ENCODE peak calls at places on chromosomes 2 and 18, in seven cellular contexts. N is CD4-positive, alpha-beta T cell; C is A549; Y is caudate nucleus; D is aorta; U is PC-3; W is Peyer's patch. O is an unnamed sample.

GRCh38 chr2:238851026-238851425 is 3.1 kb downstream of the TWIST2 start:
- DNase-seq in N (no peak), C (no peak), Y (no peak), D (no peak), U (no peak), W (no peak), O (no peak)

GRCh38 chr18:56326386-56327072 is 311.9 kb downstream of the TXNL1 start:
- DNase-seq in N (no peak), C (no peak), Y (no peak), D (no peak), U (no peak), W (no peak), O (no peak)

GRCh38 chr2:32516567-32516966 is 111.3 kb upstream of the TTC27 start:
- DNase-seq in N (no peak), C (no peak), Y (no peak), D (no peak), U (no peak), W (no peak), O (no peak)

GRCh38 chr2:171889333-171889732 is 4.7 kb downstream of the SLC25A12 start:
- DNase-seq in N (no peak), C (no peak), Y (no peak), D (no peak), U (no peak), W (no peak), O (no peak)

GRCh38 chr2:3349211-3349693 is 28.4 kb downstream of the EIPR1 start:
- DNase-seq in N (no peak), C (no peak), Y (peak; percentile 44), D (no peak), U (no peak), W (no peak), O (peak; percentile 3)

GRCh38 chr2:74513605-74514367 is 464 bp upstream of the TLX2 start:
- DNase-seq in N (no peak), C (no peak), Y (no peak), D (no peak), U (peak; percentile 49), W (no peak), O (no peak)

GRCh38 chr2:144152817-144153271 is 367.1 kb downstream of the ZEB2 start:
- DNase-seq in N (no peak), C (no peak), Y (no peak), D (no peak), U (peak; percentile 27), W (no peak), O (no peak)

GRCh38 chr18:61606068-61606660 is 272.9 kb downstream of the CDH20 start:
- DNase-seq in N (no peak), C (no peak), Y (no peak), D (peak; percentile 56), U (no peak), W (no peak), O (no peak)

GRCh38 chr2:45938649-45939511 is 287.4 kb downstream of the PRKCE start:
- DNase-seq in N (no peak), C (peak; percentile 91), Y (no peak), D (peak; percentile 87), U (peak; percentile 99), W (no peak), O (peak; percentile 91)

GRCh38 chr18:60421356-60422118 is 49.0 kb upstream of the MC4R start:
- DNase-seq in N (no peak), C (no peak), Y (no peak), D (no peak), U (no peak), W (no peak), O (no peak)

GRCh38 chr2:170895023-170895759 is 33.9 kb upstream of the GORASP2 start:
- DNase-seq in N (no peak), C (no peak), Y (no peak), D (no peak), U (peak; percentile 8), W (no peak), O (no peak)

GRCh38 chr2:168519534-168520308 is 63.6 kb downstream of the CERS6 start:
- DNase-seq in N (no peak), C (no peak), Y (no peak), D (no peak), U (no peak), W (no peak), O (no peak)

GRCh38 chr2:71226391-71226964 is 425 bp downstream of the PAIP2B start:
- DNase-seq in N (peak; percentile 9), C (no peak), Y (peak; percentile 30), D (no peak), U (peak; percentile 29), W (peak; percentile 50), O (no peak)

GRCh38 chr2:64607381-64607780 is 46.3 kb downstream of the SERTAD2 start:
- DNase-seq in N (no peak), C (no peak), Y (no peak), D (no peak), U (no peak), W (no peak), O (no peak)

GRCh38 chr2:60092781-60093180 is 460.7 kb downstream of the BCL11A start:
- DNase-seq in N (no peak), C (no peak), Y (no peak), D (no peak), U (no peak), W (no peak), O (no peak)

GRCh38 chr2:215782965-215783364 is 230.4 kb downstream of the MREG start:
- DNase-seq in N (no peak), C (no peak), Y (no peak), D (no peak), U (no peak), W (no peak), O (no peak)
- H3K27ac ChIP-seq in N (no peak overlapping the region), C (no peak overlapping the region), Y (no peak overlapping the region), D (no peak overlapping the region), U (no peak overlapping the region), W (no peak overlapping the region), O (no peak overlapping the region)

GRCh38 chr18:45723921-45724320 is at the start of gene SLC14A1:
- DNase-seq in N (no peak), C (no peak), Y (no peak), D (no peak), U (no peak), W (no peak), O (no peak)
- H3K27ac ChIP-seq in N (no peak within 1 kb of the TSS), C (peak within 1 kb of the TSS; percentile 39), Y (peak within 1 kb of the TSS; percentile 27), D (peak within 1 kb of the TSS; percentile 56), U (no peak within 1 kb of the TSS), W (no peak within 1 kb of the TSS), O (peak within 1 kb of the TSS; percentile 54)

DNA sequence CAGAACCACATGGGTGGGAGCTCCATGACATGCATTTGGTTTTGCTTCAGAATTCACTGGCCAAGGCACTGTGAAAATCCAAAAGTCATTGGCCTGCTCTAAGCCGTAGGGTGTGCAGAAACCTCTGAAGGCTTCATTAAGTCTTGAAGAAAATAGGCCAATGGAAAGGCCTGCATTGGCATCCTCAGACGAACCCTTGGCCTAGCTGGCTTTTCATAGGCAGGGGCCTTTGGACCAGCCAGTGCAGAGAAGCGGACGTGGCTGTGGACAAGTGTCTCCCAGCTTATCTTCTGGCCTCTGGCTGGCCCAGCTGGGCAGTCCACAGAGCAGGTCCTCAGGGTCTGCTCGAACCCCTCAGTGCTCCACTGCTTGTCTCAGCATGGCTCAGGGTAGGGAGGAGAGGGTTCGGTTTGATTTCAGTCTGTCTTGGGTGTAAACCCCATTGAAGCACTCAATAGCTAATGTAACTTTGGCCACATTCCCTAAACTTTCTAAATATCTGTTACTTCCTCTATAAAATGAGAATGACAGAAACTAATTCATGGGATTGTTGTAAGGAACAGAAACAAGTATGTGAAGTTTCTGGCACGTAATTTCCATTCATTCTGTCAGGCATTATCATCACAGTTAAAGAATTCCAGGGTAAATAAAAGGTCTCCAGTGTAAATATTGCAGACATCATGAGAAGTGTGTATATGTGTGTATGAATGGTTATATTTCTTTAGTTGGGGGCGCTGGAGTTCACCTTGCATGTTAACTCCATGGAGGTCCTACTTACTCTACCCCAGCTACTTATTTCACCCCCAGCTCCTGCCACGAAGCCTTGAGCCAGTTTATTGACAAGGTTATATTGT is 125.5 kb downstream of the TFCP2L1 start:
- DNase-seq in N (no peak), C (no peak), Y (no peak), D (no peak), U (peak; percentile 49), W (no peak), O (no peak)
- H3K27ac ChIP-seq in N (no peak overlapping the region), C (no peak overlapping the region), Y (no peak overlapping the region), D (peak overlapping the region; percentile 52), U (peak overlapping the region; percentile 7), W (no peak overlapping the region), O (no peak overlapping the region)

DNA sequence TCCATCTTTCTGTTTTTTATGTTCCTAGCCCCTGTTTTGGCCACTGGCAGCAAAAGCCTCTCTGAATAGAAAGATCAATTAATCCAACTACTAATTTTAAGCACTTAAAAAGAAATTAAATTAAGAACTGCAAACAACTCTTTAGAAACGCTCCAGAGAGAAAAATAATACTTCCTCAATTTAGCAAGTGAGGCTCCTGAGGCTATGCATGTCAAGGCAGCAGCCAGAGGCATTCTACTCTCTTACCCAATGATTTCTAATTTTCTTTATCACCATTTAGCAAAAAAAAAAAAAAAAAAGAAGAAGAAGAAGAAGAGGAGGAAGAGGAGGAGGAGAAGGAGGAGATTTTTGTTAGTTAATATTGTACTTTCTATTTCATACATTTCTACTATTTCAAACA is 68.5 kb downstream of the TMEM237 start:
- DNase-seq in N (no peak), C (no peak), Y (no peak), D (no peak), U (no peak), W (no peak), O (no peak)
- H3K27ac ChIP-seq in N (no peak overlapping the region), C (no peak overlapping the region), Y (no peak overlapping the region), D (no peak overlapping the region), U (no peak overlapping the region), W (no peak overlapping the region), O (no peak overlapping the region)